ENCODE peak calls at places on chromosomes 1 and 21, in four cellular contexts. P is lung, C is GM12865, Q is GM10248. B is an unnamed sample.

GRCh38 chr21:45430521-45431501 is 25.8 kb downstream of the COL18A1 start:
- DNase-seq in Q (no peak), P (no peak), C (no peak), B (no peak)

GRCh38 chr1:156490401-156491032 is 10.1 kb downstream of the MEF2D start:
- DNase-seq in Q (no peak), C (peak; percentile 62), P (no peak), B (no peak)

GRCh38 chr1:6208723-6209660 is 3.1 kb downstream of the RNF207 start:
- DNase-seq in Q (peak; percentile 67), C (peak; percentile 48), P (no peak), B (no peak)

GRCh38 chr1:59972216-59972924 is 45.8 kb upstream of the CYP2J2 start:
- DNase-seq in C (no peak), P (no peak), Q (no peak), B (no peak)

GRCh38 chr1:89532228-89532627 is 7.6 kb downstream of the LRRC8B start:
- DNase-seq in Q (no peak), P (no peak), C (no peak), B (no peak)

GRCh38 chr1:32111789-32112188 is 3.9 kb downstream of the KPNA6 start:
- DNase-seq in P (no peak), Q (no peak), C (no peak), B (no peak)

GRCh38 chr1:183783342-183783741 is 21.6 kb upstream of the RGL1 start:
- DNase-seq in C (no peak), P (no peak), Q (no peak), B (no peak)

GRCh38 chr1:221708076-221708571 is 33.8 kb downstream of the DUSP10 start:
- DNase-seq in P (no peak), Q (peak; percentile 57), C (peak; percentile 90), B (no peak)

GRCh38 chr1:32806315-32806714 is 10.8 kb downstream of the YARS1 start:
- DNase-seq in C (no peak), P (peak; percentile 85), Q (no peak), B (no peak)

GRCh38 chr1:93532780-93533378 is 85.0 kb downstream of the FNBP1L start:
- DNase-seq in P (no peak), Q (no peak), C (no peak), B (no peak)

GRCh38 chr1:90879281-90879680 is 142.6 kb downstream of the ZNF644 start:
- DNase-seq in C (no peak), Q (no peak), P (no peak), B (no peak)

GRCh38 chr1:8356256-8357209 is 38.6 kb downstream of the SLC45A1 start:
- DNase-seq in P (no peak), Q (no peak), C (no peak), B (no peak)

GRCh38 chr1:8358897-8359616 is 41.1 kb downstream of the SLC45A1 start:
- DNase-seq in P (no peak), C (no peak), Q (no peak), B (no peak)

GRCh38 chr1:8358241-8358896 is 40.5 kb downstream of the SLC45A1 start:
- DNase-seq in C (no peak), P (no peak), Q (no peak), B (no peak)

GRCh38 chr1:8355439-8356255 is 37.7 kb downstream of the SLC45A1 start:
- DNase-seq in C (no peak), Q (no peak), P (no peak), B (no peak)

GRCh38 chr1:8357329-8358101 is 39.6 kb downstream of the SLC45A1 start:
- DNase-seq in P (no peak), C (no peak), Q (no peak), B (no peak)
- TF ChIP-seq CTCF in P (no peak), C (no peak), Q (no peak), B (no peak)

DNA sequence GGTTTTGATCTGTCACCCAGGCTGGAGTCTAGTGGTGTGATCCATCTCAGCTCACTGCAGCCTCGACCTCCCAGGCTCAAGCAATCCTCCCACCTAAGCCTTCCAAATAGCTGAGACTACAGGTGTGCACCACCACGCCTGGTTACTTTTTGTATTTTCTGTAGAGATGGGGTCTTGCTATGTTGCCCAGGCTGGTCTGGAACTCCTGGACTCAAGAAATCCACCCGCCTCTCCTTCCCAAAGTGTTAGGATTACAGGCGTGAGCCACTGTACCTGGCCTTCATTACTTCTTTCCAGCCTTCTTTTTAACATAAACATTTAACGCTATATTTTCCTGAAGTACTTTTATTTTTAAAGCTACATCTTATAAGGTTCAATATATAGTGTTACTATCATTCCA is 18.4 kb upstream of the HMGCL start:
- DNase-seq in Q (no peak), P (no peak), C (no peak), B (no peak)
- TF ChIP-seq CTCF in Q (no peak), P (no peak), C (no peak), B (no peak)

DNA sequence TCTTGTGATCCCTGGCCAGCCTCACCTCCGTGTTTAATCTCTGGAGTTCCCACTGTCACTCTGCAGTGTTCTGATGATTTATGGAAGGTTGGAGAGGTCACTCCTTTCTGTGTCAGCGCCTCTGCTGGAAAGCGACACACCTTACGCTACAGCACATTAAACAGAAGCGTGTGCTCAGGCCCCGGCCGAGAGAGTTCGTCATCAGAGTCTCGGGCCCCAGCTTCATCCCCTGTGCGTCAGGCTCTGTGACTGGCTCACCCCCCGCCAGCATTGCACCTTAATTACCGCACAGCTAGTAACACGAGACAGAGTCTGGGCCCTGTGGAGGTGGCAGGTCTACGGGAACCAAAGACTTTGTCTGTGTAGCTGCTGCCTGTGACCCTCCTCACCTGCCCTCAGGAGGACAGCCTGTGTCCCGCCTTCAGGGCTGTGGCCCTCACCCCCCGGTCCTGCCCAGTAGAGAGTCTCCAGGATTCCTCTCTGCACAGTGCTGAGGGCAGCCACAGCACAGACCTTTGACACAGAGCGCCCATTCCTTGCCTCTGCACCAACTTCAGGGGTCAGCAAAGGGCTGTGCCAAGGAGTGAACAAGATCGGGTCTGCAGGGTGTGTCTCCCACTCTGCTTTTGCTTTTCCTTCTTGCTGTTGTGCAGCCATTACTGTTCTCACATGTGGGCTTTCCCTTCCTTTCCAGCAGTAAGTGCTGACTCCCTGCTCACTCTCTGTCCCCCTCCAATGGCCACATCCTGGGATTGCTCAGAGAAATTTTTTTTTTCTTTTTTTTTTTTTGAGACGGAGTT is 157.6 kb downstream of the PGBD5 start:
- DNase-seq in Q (peak; percentile 56), P (no peak), C (peak; percentile 46), B (no peak)
- TF ChIP-seq CTCF in Q (peak; percentile 42), P (peak; percentile 18), C (peak; percentile 34), B (peak; percentile 81)

DNA sequence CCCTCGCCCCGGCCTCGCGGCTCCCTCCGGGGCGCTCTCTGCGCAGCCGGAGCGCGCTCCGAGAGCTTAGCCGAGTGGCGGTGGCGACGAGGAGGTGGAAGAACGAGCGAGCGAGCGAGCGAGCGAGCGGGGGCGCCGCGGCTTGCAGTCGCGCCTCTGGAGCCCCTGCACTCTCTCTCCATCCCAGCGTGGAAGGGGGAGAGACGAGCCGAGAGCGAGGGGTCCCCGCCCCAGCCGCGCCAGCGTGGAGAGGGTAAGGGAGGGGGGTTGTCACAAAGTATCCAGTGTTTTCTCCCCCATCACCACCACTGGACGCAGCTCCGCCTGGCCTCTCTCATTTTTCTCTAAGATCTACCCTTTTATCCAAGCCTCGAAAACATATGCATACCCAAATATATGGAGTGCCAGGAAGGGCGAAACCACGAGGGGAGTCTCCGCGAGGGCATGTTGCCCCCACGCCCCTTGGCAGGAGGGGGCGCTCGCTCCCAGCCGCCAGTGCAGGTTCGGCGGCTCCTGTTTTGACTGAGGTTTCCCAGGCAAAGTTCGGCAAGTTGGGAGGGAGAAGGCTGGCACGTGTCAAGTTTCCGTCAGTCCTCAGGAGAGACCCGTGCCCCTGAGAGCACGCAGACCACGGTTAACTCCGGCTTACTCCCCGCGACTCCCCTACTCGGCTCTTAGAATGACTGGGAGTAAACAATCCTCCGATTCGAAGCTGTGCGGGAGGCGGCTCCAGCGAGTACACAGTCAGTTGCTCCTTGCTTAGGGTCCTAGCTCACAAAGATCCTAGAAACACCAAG is 569 bp upstream of the DAB1 start:
- DNase-seq in Q (no peak), C (no peak), P (no peak), B (peak; percentile 86)
- TF ChIP-seq CTCF in Q (no peak), C (no peak), P (no peak), B (peak; percentile 88)

DNA sequence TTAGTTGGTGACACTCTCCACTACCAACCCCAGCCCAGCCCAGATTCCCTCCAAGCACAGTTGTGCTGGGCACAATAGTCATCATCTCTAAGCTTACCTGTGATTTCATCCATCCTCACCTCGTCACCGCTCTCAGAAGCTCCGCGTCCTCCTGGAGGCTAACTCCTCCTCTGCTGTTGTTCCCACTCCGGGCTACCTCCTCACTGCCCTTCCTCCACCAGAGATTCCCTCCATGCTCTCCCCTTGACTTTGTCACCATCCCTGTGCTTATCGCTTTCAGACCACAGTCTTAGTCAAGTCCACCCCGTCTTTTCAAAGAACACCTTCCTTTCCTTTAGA is 47.0 kb upstream of the KIF26B start:
- DNase-seq in Q (no peak), P (no peak), C (no peak), B (no peak)
- TF ChIP-seq CTCF in Q (no peak), P (no peak), C (no peak), B (no peak)

DNA sequence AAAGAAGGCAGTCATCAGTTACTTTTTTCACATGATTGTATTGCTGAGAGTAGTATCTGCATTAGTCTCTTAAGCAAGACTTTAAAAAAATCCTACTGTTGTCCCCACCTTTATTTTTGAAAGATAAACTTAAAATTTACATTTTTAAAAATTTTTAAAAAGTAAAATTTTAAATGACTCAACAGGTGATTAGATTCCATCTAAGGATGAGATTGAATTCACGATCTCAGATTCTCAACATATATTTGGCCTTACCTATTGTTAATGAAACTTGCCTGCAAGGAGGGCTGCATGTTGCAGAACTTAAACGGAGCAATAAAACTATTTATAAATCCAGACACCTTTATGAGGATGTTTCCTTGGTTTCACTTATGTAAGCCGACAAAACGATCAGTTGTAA is 75.2 kb downstream of the OLFML2B start:
- DNase-seq in C (no peak), P (no peak), Q (no peak), B (no peak)
- TF ChIP-seq CTCF in C (no peak), P (no peak), Q (no peak), B (no peak)

GRCh38 chr1:19009126-19009881 is 52.8 kb upstream of the IFFO2 start:
- DNase-seq in P (no peak), Q (no peak), C (no peak), B (peak; percentile 59)

GRCh38 chr1:19011832-19012231 is 55.4 kb upstream of the IFFO2 start:
- DNase-seq in C (no peak), Q (no peak), P (no peak), B (no peak)

GRCh38 chr1:19009882-19010321 is 53.4 kb upstream of the IFFO2 start:
- DNase-seq in C (no peak), P (no peak), Q (no peak), B (peak; percentile 70)

GRCh38 chr1:19010503-19010902 is 54.0 kb upstream of the IFFO2 start:
- DNase-seq in Q (no peak), P (no peak), C (no peak), B (no peak)

DNA sequence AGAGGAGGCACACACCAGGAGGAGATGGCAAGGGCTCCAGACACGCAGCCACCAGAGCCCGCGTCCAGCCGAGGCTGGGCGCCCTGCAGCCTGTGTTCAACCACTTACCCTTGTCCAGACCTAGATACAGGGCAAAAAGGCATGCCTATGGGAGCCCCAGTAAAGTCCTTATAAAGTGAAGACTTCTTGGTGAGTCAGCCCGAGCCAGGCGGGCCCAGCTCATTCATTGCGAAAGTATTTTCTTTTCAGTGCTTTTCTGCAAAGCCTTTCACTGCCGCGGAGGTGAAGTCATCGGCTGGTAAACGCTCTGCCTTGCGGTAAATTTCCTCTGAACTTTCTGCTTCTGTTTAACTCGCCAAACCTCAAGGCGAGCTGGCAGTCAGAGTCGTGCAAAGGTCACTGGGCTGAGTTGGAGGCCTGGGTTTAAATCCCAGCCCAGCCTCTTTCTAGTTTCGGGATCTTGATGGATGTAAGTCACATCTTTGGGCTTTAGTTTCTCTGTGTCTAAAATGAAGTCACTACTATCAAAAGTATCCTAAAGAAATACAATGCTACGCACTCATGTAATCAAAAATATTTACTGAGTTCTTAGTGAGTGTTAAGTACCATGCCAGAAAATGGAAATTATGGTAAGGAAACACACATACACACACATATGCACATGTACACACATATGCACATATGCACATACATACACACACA is 54.7 kb upstream of the IFFO2 start:
- DNase-seq in Q (peak; percentile 69), P (peak; percentile 83), C (peak; percentile 84), B (no peak)
- TF ChIP-seq CTCF in Q (no peak), P (no peak), C (no peak), B (no peak)

B was measured in osteocyte.